ENCODE peak calls at places on chromosome 4, in nine cellular contexts. F is neuronal stem cell; H is fibroblast of villous mesenchyme; A is nephron progenitor cell; C is esophagus squamous epithelium; R is NCI-H1092 treated with DMSO at 0.1 percent for 48 hours; O is activated CD4-positive, alpha-beta T cell treated with anti-CD3 and anti-CD28 coated beads for 48 hours; K is activated T-helper 1 cell treated with anti-CD3 and anti-CD28 coated beads, Interleukin-2, amount 50 U/mL, for 16 hours; B is H54. X is an unnamed sample.

GRCh38 chr4:106264331-106264728 is 51.7 kb downstream of the TBCK start:
- DNase-seq in H (peak), F (no peak), A (no peak), K (no peak), O (no peak), C (no peak), R (no peak), B (no peak), X (no peak)

GRCh38 chr4:146382194-146382593 is 139.5 kb downstream of the SLC10A7 start:
- DNase-seq in B (no peak), R (no peak), C (no peak), F (no peak), H (no peak), A (no peak), K (no peak), O (no peak), X (no peak)

GRCh38 chr4:185872747-185873380 is 60.9 kb upstream of the SORBS2 start:
- DNase-seq in B (no peak), O (no peak), A (no peak), C (no peak), R (no peak), F (no peak), K (no peak), H (peak), X (peak)

GRCh38 chr4:174611792-174612191 is 89.5 kb upstream of the HPGD start:
- DNase-seq in F (no peak), O (no peak), H (no peak), K (no peak), R (no peak), B (no peak), A (no peak), C (no peak), X (no peak)

GRCh38 chr4:117783716-117784115 is 250.6 kb upstream of the NDST3 start:
- DNase-seq in H (no peak), A (no peak), F (no peak), O (no peak), R (no peak), K (no peak), B (no peak), C (no peak), X (no peak)

GRCh38 chr4:173039617-173040176 is 128.9 kb upstream of the GALNT7 start:
- DNase-seq in C (no peak), F (no peak), R (peak), K (no peak), H (no peak), B (no peak), A (no peak), O (no peak), X (no peak)

GRCh38 chr4:25258980-25259578 is 25.2 kb downstream of the PI4K2B start:
- DNase-seq in B (peak), A (no peak), R (no peak), C (no peak), K (no peak), O (no peak), F (no peak), H (no peak), X (no peak)

GRCh38 chr4:139686130-139686529 is 20.5 kb downstream of the MGST2 start:
- DNase-seq in B (no peak), O (no peak), K (no peak), F (no peak), A (no peak), H (no peak), C (no peak), R (no peak), X (no peak)

GRCh38 chr4:99822734-99823133 is 6.1 kb downstream of the DAPP1 start:
- DNase-seq in B (no peak), A (no peak), R (no peak), F (no peak), H (no peak), C (no peak), O (no peak), K (no peak), X (no peak)

GRCh38 chr4:8323947-8324555 is 54.5 kb downstream of the HTRA3 start:
- DNase-seq in C (no peak), F (no peak), K (no peak), B (no peak), H (no peak), R (no peak), A (no peak), O (no peak), X (no peak)

GRCh38 chr4:4333265-4333706 is 43.2 kb downstream of the ZBTB49 start:
- DNase-seq in C (no peak), R (no peak), O (no peak), B (peak), F (no peak), A (no peak), H (peak), K (no peak), X (peak)